ENCODE peak calls at places on chromosomes 3 and 15, in six cellular contexts. T is cardiac muscle cell, D is cardiac fibroblast, H is endothelial cell of umbilical vein, E is endodermal cell, Z is psoas muscle. I is an unnamed sample.

GRCh38 chr3:53690521-53690920 is 155.7 kb downstream of the CHDH start:
- DNase-seq in H (no peak), E (no peak), D (no peak), Z (no peak), T (no peak), I (no peak)

GRCh38 chr15:99154271-99154670 is 49.4 kb downstream of the SYNM start:
- DNase-seq in H (peak), E (peak), D (peak), Z (no peak), T (peak), I (no peak)

GRCh38 chr15:77026501-77027110 is 31.7 kb downstream of the PSTPIP1 start:
- DNase-seq in E (peak), D (no peak), H (no peak), T (no peak), Z (no peak), I (no peak)

GRCh38 chr15:92074646-92075045 is 221.1 kb downstream of the SLCO3A1 start:
- DNase-seq in T (peak), E (peak), Z (peak), D (peak), H (no peak), I (no peak)

GRCh38 chr3:44992555-44993470 is 16.8 kb downstream of the EXOSC7 start:
- DNase-seq in Z (no peak), H (no peak), E (peak), T (peak), D (peak), I (no peak)

GRCh38 chr15:39409876-39410505 is 170.9 kb upstream of the THBS1 start:
- DNase-seq in H (no peak), Z (no peak), T (peak), E (no peak), D (peak), I (no peak)

GRCh38 chr15:41512078-41512394 is 1.6 kb downstream of the LTK start:
- DNase-seq in D (no peak), T (no peak), Z (no peak), E (peak), H (no peak), I (no peak)

GRCh38 chr3:62127116-62127515 is 246.2 kb downstream of the FEZF2 start:
- DNase-seq in H (no peak), E (no peak), D (no peak), Z (no peak), T (no peak), I (no peak)

GRCh38 chr3:152321806-152322377 is 53.2 kb downstream of the MBNL1 start:
- DNase-seq in Z (no peak), E (no peak), H (no peak), T (no peak), D (no peak), I (no peak)

GRCh38 chr3:51948016-51948580 is 5.9 kb downstream of the PARP3 start:
- DNase-seq in E (no peak), Z (no peak), T (no peak), H (no peak), D (no peak), I (no peak)

GRCh38 chr3:149450281-149450680 is 24.2 kb upstream of the TM4SF4 start:
- DNase-seq in D (no peak), H (no peak), T (no peak), Z (no peak), E (no peak), I (no peak)

GRCh38 chr3:131694351-131694750 is 191.6 kb upstream of the MRPL3 start:
- DNase-seq in T (no peak), H (no peak), Z (no peak), D (no peak), E (no peak), I (no peak)

GRCh38 chr15:38860253-38860652 is 295.6 kb upstream of the RASGRP1 start:
- DNase-seq in H (no peak), Z (no peak), T (peak), E (no peak), D (peak), I (no peak)

GRCh38 chr3:141796436-141797166 is 33.4 kb downstream of the GRK7 start:
- DNase-seq in D (peak), E (peak), Z (no peak), H (peak), T (peak), I (no peak)

GRCh38 chr3:195895078-195895899 is 13.1 kb downstream of the TNK2 start:
- DNase-seq in H (peak), T (no peak), E (peak), D (peak), Z (peak), I (no peak)

GRCh38 chr3:123584284-123584987 is 417 bp downstream of the HACD2 start:
- DNase-seq in T (peak), D (peak), H (no peak), Z (peak), E (no peak), I (no peak)

GRCh38 chr3:158709666-158710083 is 22.6 kb downstream of the RARRES1 start:
- DNase-seq in Z (no peak), H (peak), E (no peak), T (peak), D (peak), I (peak)

GRCh38 chr15:35596261-35596660 is 50.3 kb upstream of the DPH6 start:
- DNase-seq in D (no peak), T (no peak), Z (no peak), H (no peak), E (no peak), I (no peak)

GRCh38 chr3:150094150-150094932 is 123.6 kb upstream of the PFN2 start:
- DNase-seq in Z (peak), T (no peak), H (no peak), D (no peak), E (no peak), I (no peak)

GRCh38 chr3:38128303-38128655 is 8.6 kb downstream of the ACAA1 start:
- DNase-seq in H (no peak), D (no peak), Z (no peak), T (no peak), E (no peak), I (no peak)

GRCh38 chr3:171187706-171188290 is 161.3 kb upstream of the SLC2A2 start:
- DNase-seq in H (peak), T (peak), Z (no peak), E (peak), D (peak), I (no peak)
- TF ChIP-seq CTCF in H (peak), T (peak), Z (peak), E (peak), D (peak), I (peak)

DNA sequence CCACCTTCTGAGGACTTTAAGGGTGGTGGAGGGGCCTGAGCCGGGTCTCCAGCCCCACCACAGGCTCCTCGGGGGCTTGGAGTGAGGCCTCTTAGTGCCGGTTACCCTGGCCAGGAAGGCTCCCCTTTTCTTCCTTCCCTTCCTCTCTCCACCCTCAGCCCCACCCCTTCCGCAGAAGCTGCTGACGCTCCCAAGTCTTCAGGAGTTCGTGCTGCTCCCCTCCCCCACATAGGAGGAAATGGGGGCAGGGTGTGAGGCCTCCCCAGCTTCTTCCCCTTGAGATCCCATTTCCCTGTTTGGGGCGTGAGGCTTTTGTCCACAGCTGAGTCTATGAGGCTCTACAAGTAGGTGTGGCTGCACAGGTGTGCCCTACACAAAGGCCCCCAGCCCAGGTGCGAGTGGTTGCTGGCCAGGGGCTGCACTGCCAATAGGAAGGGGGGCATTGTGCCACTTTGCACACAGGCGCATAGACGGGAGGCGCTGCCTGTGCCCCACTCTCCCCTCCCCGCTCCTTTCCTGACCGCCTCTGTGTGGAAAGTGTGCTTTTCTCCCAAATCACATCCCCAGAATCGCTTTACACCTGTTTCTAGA is 912 bp upstream of the CALML4 start:
- DNase-seq in Z (peak), H (peak), E (peak), D (no peak), T (no peak), I (no peak)
- H3K4me3 ChIP-seq in Z (peak), H (no peak), E (no peak), D (no peak), T (no peak), I (no peak)

GRCh38 chr15:57667171-57667924 is 39.2 kb upstream of the POLR2M start:
- DNase-seq in H (peak), D (peak), Z (no peak), E (no peak), T (peak), I (peak)
- TF ChIP-seq CTCF in H (no peak), D (peak), Z (peak), E (peak), T (peak), I (peak)

GRCh38 chr15:88637841-88638625 is 783 bp upstream of the ISG20 start:
- DNase-seq in H (no peak), Z (no peak), T (no peak), D (no peak), E (no peak), I (no peak)

GRCh38 chr15:88644741-88645140 is 5.9 kb downstream of the ISG20 start:
- DNase-seq in D (no peak), Z (no peak), T (no peak), H (no peak), E (peak), I (no peak)

GRCh38 chr15:88645171-88646087 is 6.6 kb downstream of the ISG20 start:
- DNase-seq in T (no peak), E (peak), D (no peak), H (no peak), Z (no peak), I (no peak)

GRCh38 chr15:88638626-88639372 is at the start of gene ISG20:
- DNase-seq in H (peak), T (peak), E (peak), Z (peak), D (peak), I (peak)

GRCh38 chr15:88641959-88642452 is 3.2 kb downstream of the ISG20 start:
- DNase-seq in D (no peak), H (no peak), E (no peak), Z (no peak), T (no peak), I (no peak)
- H3K4me3 ChIP-seq in D (no peak), H (no peak), E (no peak), Z (no peak), T (no peak), I (no peak)

GRCh38 chr15:58221591-58222241 is 83.5 kb downstream of the AQP9 start:
- DNase-seq in Z (no peak), D (peak), E (peak), T (peak), H (peak), I (no peak)

GRCh38 chr15:58223432-58223831 is 85.3 kb downstream of the AQP9 start:
- DNase-seq in H (no peak), Z (no peak), T (no peak), E (no peak), D (no peak), I (no peak)

GRCh38 chr15:58227706-58228543 is 89.7 kb downstream of the AQP9 start:
- DNase-seq in Z (peak), E (peak), T (peak), D (peak), H (peak), I (no peak)

GRCh38 chr15:58224068-58224467 is 85.9 kb downstream of the AQP9 start:
- DNase-seq in T (peak), Z (peak), E (no peak), H (peak), D (peak), I (no peak)

DNA sequence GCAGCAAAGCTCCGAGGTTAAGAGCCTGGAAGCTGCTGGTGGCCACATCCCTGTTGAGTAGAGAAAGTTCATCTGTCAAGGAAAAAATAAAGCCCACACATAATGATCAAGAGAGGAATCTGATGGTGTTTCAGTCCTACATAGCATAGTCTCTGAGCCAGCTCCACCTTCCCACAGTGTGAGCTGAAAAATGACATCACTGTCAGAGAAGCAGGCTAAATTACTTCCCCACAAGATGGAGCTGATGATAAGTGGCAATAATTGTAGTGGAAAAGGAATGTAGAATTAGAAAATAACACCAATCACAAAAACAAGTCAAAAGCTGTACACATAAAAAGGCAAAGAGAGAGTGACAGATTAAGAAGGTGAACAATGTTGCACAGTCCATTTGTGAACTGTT is 84.5 kb downstream of the AQP9 start:
- DNase-seq in T (no peak), Z (no peak), E (no peak), D (no peak), H (peak), I (no peak)
- TF ChIP-seq CTCF in T (no peak), Z (no peak), E (no peak), D (no peak), H (no peak), I (no peak)

GRCh38 chr15:68430471-68431036 is 1.4 kb downstream of the ITGA11 start:
- DNase-seq in D (no peak), H (no peak), Z (no peak), T (no peak), E (peak), I (no peak)
- H3K4me3 ChIP-seq in D (peak), H (no peak), Z (peak), T (no peak), E (no peak), I (peak)

DNA sequence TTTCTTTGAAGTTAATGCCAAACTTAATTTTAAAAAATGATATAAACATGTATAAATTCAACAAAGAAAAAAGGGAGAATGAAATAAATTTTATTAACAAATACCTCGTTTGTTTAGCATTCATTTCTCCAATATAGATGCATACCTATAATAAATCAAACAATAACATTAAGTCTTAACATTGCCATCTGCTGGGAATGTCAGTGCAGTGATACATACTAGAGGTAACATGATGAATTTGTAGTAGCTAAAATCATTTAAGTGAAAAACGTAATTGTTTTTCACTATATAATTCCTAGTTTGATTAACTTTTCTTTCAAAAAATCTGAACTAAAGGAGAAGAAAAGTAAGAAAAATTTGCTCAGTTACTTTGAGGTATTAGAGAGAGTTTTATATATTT is 340.2 kb upstream of the CBLB start:
- DNase-seq in D (peak), H (peak), E (no peak), Z (no peak), T (peak), I (no peak)
- TF ChIP-seq CTCF in D (peak), H (no peak), E (peak), Z (peak), T (peak), I (no peak)

GRCh38 chr15:22954798-22955543 is 25.2 kb downstream of the CYFIP1 start:
- DNase-seq in T (no peak), Z (no peak), E (peak), D (no peak), H (no peak), I (no peak)
- H3K4me3 ChIP-seq in T (no peak), Z (no peak), E (no peak), D (no peak), H (no peak), I (no peak)

GRCh38 chr3:146640955-146641867 is 36.1 kb upstream of the PLSCR5 start:
- DNase-seq in T (peak), Z (no peak), H (peak), D (peak), E (peak), I (peak)

GRCh38 chr3:146636881-146637280 is 31.7 kb upstream of the PLSCR5 start:
- DNase-seq in D (no peak), H (no peak), E (no peak), Z (no peak), T (no peak), I (no peak)

GRCh38 chr3:146640361-146640760 is 35.2 kb upstream of the PLSCR5 start:
- DNase-seq in Z (no peak), E (no peak), H (no peak), T (no peak), D (no peak), I (no peak)

GRCh38 chr3:146637871-146638270 is 32.7 kb upstream of the PLSCR5 start:
- DNase-seq in T (no peak), E (no peak), Z (no peak), D (no peak), H (no peak), I (no peak)

DNA sequence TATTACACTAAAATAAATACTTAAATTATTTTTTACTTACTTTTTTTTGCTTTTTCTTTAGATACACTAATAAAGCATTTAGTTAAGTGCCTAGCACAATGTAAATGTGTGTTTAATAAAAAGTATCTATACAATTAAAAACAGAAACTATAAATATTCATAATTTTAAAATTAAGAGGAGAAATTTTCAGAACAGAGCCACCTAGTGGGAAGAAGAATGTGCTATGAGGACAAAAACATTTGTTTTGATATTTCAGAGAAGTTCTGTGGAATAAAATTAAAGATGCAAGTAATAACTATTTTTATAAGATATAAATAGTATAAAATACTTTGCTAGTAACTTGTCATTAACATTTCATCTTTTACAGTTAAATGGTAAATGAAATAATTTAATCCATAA is 33.6 kb upstream of the PLSCR5 start:
- DNase-seq in T (no peak), E (no peak), H (peak), D (no peak), Z (no peak), I (no peak)
- TF ChIP-seq CTCF in T (peak), E (peak), H (peak), D (peak), Z (peak), I (peak)

GRCh38 chr15:70703066-70703465 is 60.3 kb downstream of the UACA start:
- DNase-seq in T (no peak), Z (no peak), E (no peak), D (no peak), H (peak), I (no peak)

GRCh38 chr15:70703483-70703882 is 59.9 kb downstream of the UACA start:
- DNase-seq in Z (no peak), D (peak), H (no peak), T (peak), E (peak), I (no peak)

GRCh38 chr15:70701891-70702568 is 61.3 kb downstream of the UACA start:
- DNase-seq in T (peak), H (peak), E (no peak), D (peak), Z (no peak), I (no peak)

GRCh38 chr15:70704166-70704565 is 59.2 kb downstream of the UACA start:
- DNase-seq in T (no peak), E (no peak), H (no peak), Z (no peak), D (no peak), I (no peak)

DNA sequence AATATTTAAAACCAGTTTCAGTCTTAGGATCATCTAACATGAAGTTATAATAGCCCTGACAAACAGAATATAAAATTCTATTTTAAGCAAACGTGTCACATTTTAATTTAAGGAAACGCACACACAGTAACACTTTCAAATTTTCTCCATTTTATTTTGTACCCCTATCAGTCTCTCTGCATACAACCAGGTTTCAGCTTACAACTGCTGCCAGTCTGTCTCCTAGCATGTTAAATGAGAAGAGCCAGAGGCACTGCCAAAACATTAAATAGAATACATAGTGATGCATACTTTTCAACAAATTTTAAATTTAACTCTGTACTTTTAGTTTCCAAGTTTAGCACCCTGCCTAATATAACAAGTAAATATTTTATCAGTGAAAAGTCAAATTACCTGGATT is 60.8 kb downstream of the UACA start:
- DNase-seq in H (no peak), E (no peak), D (no peak), Z (no peak), T (no peak), I (no peak)
- H3K4me3 ChIP-seq in H (no peak), E (peak), D (no peak), Z (peak), T (no peak), I (no peak)

I was measured in HFF-Myc.